ENCODE peak calls at places on chromosome 15, in six cellular contexts. P is Peyer's patch, O is NCI-H345, W is kidney tubule cell, K is RPMI8226, Q is SHP77. X is an unnamed sample.

GRCh38 chr15:79282371-79283251 is at the start of gene ANKRD34C:
- DNase-seq in W (no peak), K (no peak), O (peak), Q (no peak), P (no peak), X (no peak)

GRCh38 chr15:66563566-66564110 is 2.2 kb downstream of the LCTL start:
- DNase-seq in O (no peak), W (no peak), Q (no peak), P (no peak), K (no peak), X (no peak)

GRCh38 chr15:26158176-26158575 is 295.0 kb upstream of the ATP10A start:
- DNase-seq in P (no peak), K (no peak), O (no peak), W (no peak), Q (no peak), X (no peak)

GRCh38 chr15:78149805-78150751 is 916 bp downstream of the IDH3A start:
- DNase-seq in K (peak), W (peak), O (peak), Q (peak), P (peak), X (no peak)

GRCh38 chr15:64137226-64137833 is 14.2 kb upstream of the SNX22 start:
- DNase-seq in K (peak), O (no peak), W (no peak), Q (no peak), P (peak), X (no peak)

GRCh38 chr15:87287156-87287555 is 969.4 kb downstream of the NTRK3 start:
- DNase-seq in P (no peak), K (no peak), W (no peak), O (no peak), Q (no peak), X (peak)

GRCh38 chr15:64558460-64559179 is 98.2 kb downstream of the ZNF609 start:
- DNase-seq in W (no peak), Q (no peak), O (no peak), K (no peak), P (no peak), X (peak)

GRCh38 chr15:65146438-65146837 is 12.8 kb upstream of the PDCD7 start:
- DNase-seq in O (no peak), K (no peak), P (no peak), W (no peak), Q (no peak), X (no peak)

GRCh38 chr15:57422113-57422754 is 45.9 kb downstream of the CGNL1 start:
- DNase-seq in P (no peak), Q (no peak), O (no peak), K (no peak), W (peak), X (peak)

GRCh38 chr15:62770752-62771151 is 271.8 kb upstream of the TPM1 start:
- DNase-seq in Q (no peak), P (no peak), W (peak), O (no peak), K (no peak), X (peak)

GRCh38 chr15:52307847-52308246 is 12.2 kb upstream of the MYO5C start:
- DNase-seq in K (no peak), Q (no peak), P (no peak), O (no peak), W (no peak), X (no peak)

GRCh38 chr15:44194397-44195150 is 497 bp downstream of the FRMD5 start:
- DNase-seq in O (peak), P (peak), K (no peak), Q (peak), W (peak), X (no peak)